ENCODE peak calls at places on chromosomes 5 and 9, in ten cellular contexts. One of them, this sample, is unnamed.

GRCh38 chr5:134418958-134419357 is 7.3 kb upstream of the CDKN2AIPNL start:
- DNase-seq in mesendoderm: no peak
- DNase-seq in naive thymus-derived CD8-positive, alpha-beta T cell: no peak
- DNase-seq in posterior cingulate gyrus: no peak
- DNase-seq in AML-193: no peak
- DNase-seq in breast epithelium: no peak
- DNase-seq in stimulated activated naive CD4-positive, alpha-beta T cell: no peak
- DNase-seq in upper lobe of right lung: no peak
- DNase-seq in RCC 7860: no peak
- DNase-seq in heart left ventricle: no peak
- DNase-seq in this sample: no peak

GRCh38 chr5:124773291-124774001 is 27.0 kb upstream of the ZNF608 start:
- DNase-seq in stimulated activated naive CD4-positive, alpha-beta T cell: no peak
- DNase-seq in naive thymus-derived CD8-positive, alpha-beta T cell: no peak
- DNase-seq in mesendoderm: no peak
- DNase-seq in upper lobe of right lung: no peak
- DNase-seq in breast epithelium: no peak
- DNase-seq in AML-193: no peak
- DNase-seq in posterior cingulate gyrus: no peak
- DNase-seq in heart left ventricle: no peak
- DNase-seq in RCC 7860: no peak
- DNase-seq in this sample: no peak

GRCh38 chr5:177049285-177049684 is 26.8 kb downstream of the ZNF346 start:
- DNase-seq in upper lobe of right lung: no peak
- DNase-seq in stimulated activated naive CD4-positive, alpha-beta T cell: no peak
- DNase-seq in mesendoderm: no peak
- DNase-seq in breast epithelium: no peak
- DNase-seq in heart left ventricle: no peak
- DNase-seq in AML-193: no peak
- DNase-seq in posterior cingulate gyrus: no peak
- DNase-seq in RCC 7860: no peak
- DNase-seq in naive thymus-derived CD8-positive, alpha-beta T cell: no peak
- DNase-seq in this sample: no peak

GRCh38 chr5:1176473-1177391 is 24.7 kb upstream of the SLC6A19 start:
- DNase-seq in naive thymus-derived CD8-positive, alpha-beta T cell: no peak
- DNase-seq in stimulated activated naive CD4-positive, alpha-beta T cell: no peak
- DNase-seq in RCC 7860: no peak
- DNase-seq in upper lobe of right lung: no peak
- DNase-seq in heart left ventricle: no peak
- DNase-seq in posterior cingulate gyrus: peak
- DNase-seq in AML-193: no peak
- DNase-seq in breast epithelium: no peak
- DNase-seq in mesendoderm: peak
- DNase-seq in this sample: no peak

GRCh38 chr5:157955541-157956172 is 96.7 kb upstream of the CLINT1 start:
- DNase-seq in posterior cingulate gyrus: no peak
- DNase-seq in stimulated activated naive CD4-positive, alpha-beta T cell: no peak
- DNase-seq in upper lobe of right lung: no peak
- DNase-seq in heart left ventricle: no peak
- DNase-seq in breast epithelium: no peak
- DNase-seq in AML-193: no peak
- DNase-seq in naive thymus-derived CD8-positive, alpha-beta T cell: no peak
- DNase-seq in mesendoderm: no peak
- DNase-seq in RCC 7860: no peak
- DNase-seq in this sample: no peak

GRCh38 chr9:137111788-137112563 is 2.6 kb downstream of the DPP7 start:
- DNase-seq in upper lobe of right lung: no peak
- DNase-seq in breast epithelium: no peak
- DNase-seq in heart left ventricle: no peak
- DNase-seq in AML-193: no peak
- DNase-seq in RCC 7860: no peak
- DNase-seq in naive thymus-derived CD8-positive, alpha-beta T cell: no peak
- DNase-seq in posterior cingulate gyrus: no peak
- DNase-seq in stimulated activated naive CD4-positive, alpha-beta T cell: no peak
- DNase-seq in mesendoderm: no peak
- DNase-seq in this sample: no peak

GRCh38 chr9:126860077-126860756 is at the start of gene ZBTB34:
- DNase-seq in naive thymus-derived CD8-positive, alpha-beta T cell: peak
- DNase-seq in stimulated activated naive CD4-positive, alpha-beta T cell: peak
- DNase-seq in heart left ventricle: peak
- DNase-seq in AML-193: peak
- DNase-seq in posterior cingulate gyrus: peak
- DNase-seq in breast epithelium: no peak
- DNase-seq in upper lobe of right lung: peak
- DNase-seq in RCC 7860: peak
- DNase-seq in mesendoderm: peak
- DNase-seq in this sample: peak

GRCh38 chr5:83921794-83922193 is 201.1 kb upstream of the HAPLN1 start:
- DNase-seq in mesendoderm: no peak
- DNase-seq in posterior cingulate gyrus: no peak
- DNase-seq in heart left ventricle: no peak
- DNase-seq in naive thymus-derived CD8-positive, alpha-beta T cell: no peak
- DNase-seq in RCC 7860: no peak
- DNase-seq in upper lobe of right lung: no peak
- DNase-seq in AML-193: no peak
- DNase-seq in stimulated activated naive CD4-positive, alpha-beta T cell: no peak
- DNase-seq in breast epithelium: no peak
- DNase-seq in this sample: no peak

This sample was measured in H1.